ENCODE peak calls at places on chromosomes 13 and 19, in nine cellular contexts. O is skeletal muscle cell; E is activated T-cell treated with anti-CD3 and anti-CD28 coated beads, Interleukin-2, amount 50 U/mL, for 72 hours; B is mucosa of descending colon; P is GM12891; A is NB4; J is posterior vena cava; L is body of pancreas; H is retinal pigment epithelial cell. X is an unnamed sample.

GRCh38 chr13:99800951-99801350 is 170.6 kb downstream of the ZIC5 start:
- DNase-seq in O (no peak), H (no peak), J (no peak), E (no peak), P (no peak), L (no peak), A (no peak), B (no peak), X (no peak)

GRCh38 chr13:40692946-40693345 is 26.5 kb upstream of the FOXO1 start:
- DNase-seq in B (no peak), H (no peak), P (no peak), E (no peak), J (no peak), O (no peak), L (no peak), A (no peak), X (no peak)

GRCh38 chr13:36718146-36718545 is 44.3 kb downstream of the SERTM1 start:
- DNase-seq in P (no peak), A (no peak), E (no peak), L (no peak), B (no peak), O (peak; percentile 13), H (no peak), J (no peak), X (no peak)

GRCh38 chr13:31846984-31847752 is 107.8 kb downstream of the RXFP2 start:
- DNase-seq in H (no peak), E (no peak), L (no peak), J (peak; percentile 67), B (no peak), P (no peak), A (no peak), O (no peak), X (peak; percentile 37)

GRCh38 chr13:93262729-93263128 is 36.1 kb downstream of the GPC6 start:
- DNase-seq in P (no peak), E (no peak), B (no peak), A (no peak), L (no peak), J (no peak), H (no peak), O (peak; percentile 78), X (no peak)

GRCh38 chr19:55640043-55640576 is 692 bp upstream of the ZNF580 start:
- DNase-seq in L (peak; percentile 63), O (no peak), J (peak; percentile 93), B (peak; percentile 86), A (no peak), P (no peak), H (peak; percentile 41), E (peak; percentile 77), X (peak; percentile 62)

GRCh38 chr13:111429064-111429558 is 108.7 kb downstream of the TEX29 start:
- DNase-seq in H (no peak), O (no peak), E (peak; percentile 40), J (no peak), A (peak; percentile 50), L (peak; percentile 72), P (peak; percentile 45), B (no peak), X (peak; percentile 31)

GRCh38 chr19:48724796-48725753 is 5.5 kb upstream of the MAMSTR start:
- DNase-seq in L (peak; percentile 62), A (peak; percentile 99), E (peak; percentile 31), J (no peak), H (no peak), B (no peak), O (peak; percentile 84), P (no peak), X (peak; percentile 57)

GRCh38 chr19:43450545-43450997 is 14.8 kb downstream of the LYPD3 start:
- DNase-seq in J (no peak), P (no peak), A (no peak), B (no peak), O (peak; percentile 67), L (peak; percentile 22), H (no peak), E (no peak), X (no peak)

GRCh38 chr13:99214232-99214631 is 13.6 kb downstream of the UBAC2 start:
- DNase-seq in E (peak; percentile 76), H (no peak), L (no peak), B (no peak), O (no peak), P (peak; percentile 42), J (no peak), A (no peak), X (no peak)

GRCh38 chr19:2474232-2475017 is 1.5 kb upstream of the GADD45B start:
- DNase-seq in J (peak; percentile 97), A (peak; percentile 89), E (peak; percentile 96), H (no peak), P (peak; percentile 82), B (peak; percentile 88), L (peak; percentile 84), O (peak; percentile 83), X (peak; percentile 88)

GRCh38 chr13:66805657-66806056 is 424.5 kb downstream of the PCDH9 start:
- DNase-seq in A (no peak), P (no peak), L (peak; percentile 31), E (no peak), H (peak; percentile 59), J (no peak), O (peak; percentile 41), B (no peak), X (peak; percentile 3)

GRCh38 chr19:42683917-42684513 is 56.3 kb downstream of the PSG3 start:
- DNase-seq in H (no peak), B (no peak), J (no peak), O (no peak), A (peak; percentile 10), L (no peak), P (no peak), E (peak; percentile 40), X (no peak)

GRCh38 chr13:108786578-108787100 is 157.2 kb downstream of the MYO16 start:
- DNase-seq in H (no peak), L (no peak), O (no peak), P (no peak), A (no peak), B (no peak), E (no peak), J (no peak), X (no peak)

GRCh38 chr19:5480427-5480836 is 25.2 kb downstream of the ZNRF4 start:
- DNase-seq in H (no peak), P (no peak), B (no peak), L (no peak), E (peak; percentile 38), A (peak; percentile 48), J (peak; percentile 69), O (no peak), X (no peak)

GRCh38 chr13:30997697-30998547 is 65.5 kb downstream of the TEX26 start:
- DNase-seq in O (no peak), J (no peak), A (no peak), E (no peak), H (no peak), B (no peak), P (no peak), L (no peak), X (peak; percentile 64)

GRCh38 chr19:55493052-55493649 is 4.9 kb downstream of the SSC5D start:
- DNase-seq in P (no peak), B (no peak), J (no peak), L (no peak), A (no peak), E (no peak), H (no peak), O (no peak), X (no peak)

GRCh38 chr13:94678845-94679244 is 33.5 kb downstream of the SOX21 start:
- DNase-seq in H (no peak), P (no peak), J (no peak), E (no peak), O (no peak), L (no peak), B (no peak), A (no peak), X (no peak)

GRCh38 chr19:56071151-56071550 is 49.9 kb downstream of the ZNF787 start:
- DNase-seq in A (peak; percentile 26), O (no peak), B (no peak), J (no peak), L (no peak), E (no peak), P (no peak), H (no peak), X (no peak)

GRCh38 chr13:60335531-60335930 is 61.5 kb upstream of the TDRD3 start:
- DNase-seq in L (no peak), J (no peak), E (no peak), H (no peak), P (no peak), O (no peak), A (no peak), B (no peak), X (no peak)

GRCh38 chr19:30649934-30650614 is 277.9 kb downstream of the ZNF536 start:
- DNase-seq in L (peak; percentile 69), H (no peak), E (peak; percentile 27), B (no peak), A (peak; percentile 57), O (no peak), J (no peak), P (peak; percentile 30), X (peak; percentile 76)

GRCh38 chr13:76879211-76879875 is 6.9 kb downstream of the KCTD12 start:
- DNase-seq in H (no peak), P (peak; percentile 32), J (peak; percentile 90), O (peak; percentile 87), A (peak; percentile 97), B (peak; percentile 62), L (peak; percentile 76), E (peak; percentile 58), X (no peak)

GRCh38 chr13:26923824-26924605 is 163.4 kb upstream of the GPR12 start:
- DNase-seq in J (peak; percentile 52), A (no peak), P (no peak), L (peak; percentile 9), B (no peak), E (no peak), H (no peak), O (peak; percentile 26), X (no peak)

GRCh38 chr13:48151343-48151742 is 56.4 kb upstream of the MED4 start:
- DNase-seq in H (no peak), E (no peak), P (no peak), L (no peak), O (no peak), B (no peak), A (no peak), J (no peak), X (no peak)

GRCh38 chr19:29680447-29680846 is 15.2 kb downstream of the PLEKHF1 start:
- DNase-seq in B (peak; percentile 90), E (peak; percentile 92), A (peak; percentile 85), J (peak; percentile 86), O (no peak), P (peak; percentile 73), L (peak; percentile 31), H (no peak), X (no peak)

GRCh38 chr13:47299316-47299715 is 402.5 kb upstream of the HTR2A start:
- DNase-seq in A (no peak), B (no peak), P (no peak), J (no peak), O (no peak), L (no peak), H (no peak), E (no peak), X (no peak)

GRCh38 chr13:27919934-27920676 is at the start of gene PDX1:
- DNase-seq in A (no peak), J (no peak), E (peak; percentile 66), B (peak; percentile 74), P (no peak), O (no peak), H (no peak), L (no peak), X (peak; percentile 51)

GRCh38 chr13:44906758-44907157 is 82.5 kb downstream of the NUFIP1 start:
- DNase-seq in L (peak; percentile 72), B (no peak), A (no peak), E (no peak), H (peak; percentile 69), P (no peak), O (no peak), J (no peak), X (peak; percentile 19)

GRCh38 chr19:55461974-55462628 is 659 bp upstream of the ISOC2 start:
- DNase-seq in B (no peak), P (no peak), A (no peak), O (no peak), L (no peak), J (no peak), E (no peak), H (no peak), X (no peak)

GRCh38 chr13:64716936-64717335 is 2513.2 kb downstream of the PCDH9 start:
- DNase-seq in B (no peak), A (no peak), E (no peak), L (no peak), H (no peak), J (no peak), O (no peak), P (no peak), X (no peak)

GRCh38 chr19:33412617-33413425 is 39.3 kb downstream of the CEBPG start:
- DNase-seq in B (peak; percentile 54), L (no peak), O (no peak), P (no peak), E (no peak), A (no peak), J (no peak), H (no peak), X (no peak)

X was measured in cerebellum.